ENCODE peak calls at places on chromosomes 6 and 20, in six cellular contexts. C is fibroblast of lung, Q is BE2C, S is right lobe of liver, M is transverse colon, B is PC-3. N is an unnamed sample. For H3K36me3 and H3K4me1, the result is how much of the 10 kb centered on the place peaks cover.

GRCh38 chr6:30074331-30075093 is 1.1 kb downstream of the RNF39 start:
- DNase-seq in B (peak), S (no peak), M (no peak), Q (no peak), C (no peak), N (peak)

GRCh38 chr20:38392356-38392755 is 42.8 kb downstream of the SNHG17 start:
- DNase-seq in B (peak), M (no peak), S (no peak), Q (no peak), C (no peak), N (no peak)

GRCh38 chr6:144064402-144064830 is 31.0 kb downstream of the SF3B5 start:
- DNase-seq in S (peak), B (no peak), Q (peak), C (no peak), M (peak), N (peak)

GRCh38 chr20:45248609-45249008 is 5.8 kb downstream of the SLPI start:
- DNase-seq in B (no peak), M (no peak), Q (no peak), C (no peak), S (no peak), N (no peak)

GRCh38 chr6:155974967-155975366 is 519.3 kb upstream of the NOX3 start:
- DNase-seq in B (no peak), C (no peak), S (no peak), M (peak), Q (no peak), N (no peak)

GRCh38 chr20:9407805-9408421 is 106.5 kb upstream of the LAMP5 start:
- DNase-seq in S (no peak), M (peak), B (peak), C (peak), Q (peak), N (peak)

GRCh38 chr6:133966654-133967300 is 13.8 kb downstream of the TBPL1 start:
- DNase-seq in B (no peak), S (no peak), M (no peak), Q (no peak), C (no peak), N (no peak)

GRCh38 chr6:151807513-151808330 is at the start of gene ESR1:
- DNase-seq in S (peak), Q (no peak), B (peak), C (no peak), M (peak), N (peak)

GRCh38 chr20:59013959-59014608 is 5.1 kb upstream of the TUBB1 start:
- DNase-seq in C (peak), B (no peak), Q (no peak), S (no peak), M (no peak), N (no peak)

GRCh38 chr20:4159765-4160490 is 144.6 kb upstream of the RNF24 start:
- DNase-seq in C (no peak), M (no peak), Q (no peak), B (no peak), S (no peak), N (no peak)

GRCh38 chr6:124943658-124944057 is 18.6 kb upstream of the RNF217 start:
- DNase-seq in Q (no peak), S (no peak), M (no peak), B (no peak), C (no peak), N (no peak)

GRCh38 chr20:22575087-22575721 is 9.2 kb downstream of the FOXA2 start:
- DNase-seq in B (peak), S (no peak), C (no peak), M (peak), Q (no peak), N (no peak)

GRCh38 chr6:149608381-149608982 is 40.0 kb downstream of the KATNA1 start:
- DNase-seq in Q (no peak), C (no peak), S (no peak), M (no peak), B (no peak), N (no peak)

GRCh38 chr6:38603966-38604365 is 35.8 kb downstream of the BTBD9 start:
- DNase-seq in Q (no peak), M (no peak), S (no peak), C (peak), B (no peak), N (no peak)

GRCh38 chr6:157198425-157199279 is 124.7 kb downstream of the TMEM242 start:
- DNase-seq in C (no peak), M (peak), Q (peak), S (no peak), B (peak), N (no peak)

GRCh38 chr20:23143098-23143497 is 57.0 kb upstream of the CD93 start:
- DNase-seq in C (peak), M (peak), Q (no peak), B (peak), S (peak), N (no peak)

GRCh38 chr6:35500782-35501181 is 3.9 kb upstream of the TEAD3 start:
- DNase-seq in M (no peak), C (peak), S (no peak), Q (no peak), B (peak), N (no peak)

GRCh38 chr6:2502998-2503674 is 247.6 kb downstream of the MYLK4 start:
- DNase-seq in B (no peak), S (no peak), C (no peak), M (no peak), Q (no peak), N (no peak)

GRCh38 chr6:42788671-42789070 is 6.8 kb downstream of the BICRAL start:
- DNase-seq in S (no peak), Q (no peak), B (no peak), C (no peak), M (no peak), N (no peak)

GRCh38 chr6:71294121-71294523 is 5.5 kb downstream of the OGFRL1 start:
- DNase-seq in Q (no peak), B (peak), C (peak), M (no peak), S (no peak), N (no peak)

GRCh38 chr6:118017301-118017854 is 110.3 kb downstream of the SLC35F1 start:
- DNase-seq in B (no peak), M (no peak), S (no peak), C (no peak), Q (no peak), N (no peak)

GRCh38 chr6:136582702-136583471 is 32.7 kb upstream of the MAP7 start:
- DNase-seq in C (peak), M (no peak), B (peak), S (no peak), Q (no peak), N (peak)

GRCh38 chr6:157246771-157247484 is 76.4 kb downstream of the TMEM242 start:
- DNase-seq in Q (no peak), S (no peak), C (no peak), B (no peak), M (no peak), N (no peak)

GRCh38 chr6:162078126-162078525 is 649.4 kb downstream of the PRKN start:
- DNase-seq in S (no peak), C (no peak), Q (no peak), B (no peak), M (no peak), N (no peak)

GRCh38 chr6:167292301-167293087 is 1.4 kb downstream of the UNC93A start:
- DNase-seq in C (no peak), Q (no peak), B (no peak), S (no peak), M (no peak), N (no peak)

GRCh38 chr20:56786503-56786902 is 157.4 kb downstream of the TFAP2C start:
- DNase-seq in S (no peak), C (no peak), Q (no peak), B (no peak), M (no peak), N (no peak)

GRCh38 chr6:57143690-57144089 is 28.4 kb upstream of the BAG2 start:
- DNase-seq in S (no peak), M (no peak), B (no peak), C (no peak), Q (no peak), N (no peak)
- H3K36me3 ChIP-seq in S (under half), M (under half), B (under half), C (under half), Q (under half), N (under half)

GRCh38 chr6:74607468-74607867 is 598.4 kb downstream of the COL12A1 start:
- DNase-seq in B (no peak), Q (no peak), S (no peak), C (no peak), M (no peak), N (no peak)
- H3K4me1 ChIP-seq in B (half or more), Q (under half), S (under half), C (under half), M (under half), N (under half)

GRCh38 chr20:25532971-25533391 is 52.4 kb downstream of the NINL start:
- DNase-seq in B (no peak), M (no peak), C (peak), Q (no peak), S (no peak), N (no peak)
- H3K4me3 ChIP-seq in B (no peak), M (no peak), C (no peak), Q (no peak), S (no peak), N (no peak)

DNA sequence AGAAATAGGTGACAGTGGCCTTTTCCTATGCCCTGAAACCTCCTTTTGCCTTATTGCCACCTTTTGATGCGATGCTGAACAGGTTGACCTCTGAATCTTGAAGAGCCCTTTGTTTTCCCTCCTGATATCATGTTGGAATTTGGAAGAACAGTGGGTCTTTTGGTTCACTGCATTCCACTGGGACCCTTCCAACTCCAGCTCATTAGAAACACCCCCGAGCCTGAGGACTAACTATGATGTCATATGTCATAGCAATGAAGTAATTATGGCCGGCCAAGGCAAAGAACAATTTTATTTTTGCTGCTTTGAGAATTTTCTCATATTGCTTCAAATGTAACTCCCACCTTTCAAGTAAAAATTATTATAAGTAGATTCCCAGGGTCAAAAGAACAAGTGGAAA is 353.4 kb upstream of the JAG1 start:
- DNase-seq in C (no peak), S (no peak), B (no peak), M (no peak), Q (no peak), N (no peak)
- H3K36me3 ChIP-seq in C (under half), S (under half), B (under half), M (under half), Q (under half), N (under half)